ENCODE peak calls at places on chromosomes 4 and X, in ten cellular contexts. C, K, Q, I, L, Y, W, H, G and O are unnamed samples. For H3K4me1, the result is how much of the 10 kb centered on the place peaks cover.

GRCh38 chrX:154411981-154412340 is 622 bp downstream of the TAFAZZIN start:
- DNase-seq in C (peak), K (no peak), Q (peak), I (peak), L (peak), Y (peak), W (peak), H (peak), G (no peak), O (peak)

GRCh38 chr4:25528391-25528790 is 127.3 kb upstream of the SLC34A2 start:
- DNase-seq in C (no peak), K (no peak), Q (no peak), I (no peak), L (no peak), Y (no peak), W (no peak), H (no peak), G (peak), O (no peak)

GRCh38 chr4:76744253-76744921 is 153.6 kb downstream of the SOWAHB start:
- DNase-seq in C (peak), K (no peak), Q (no peak), I (peak), L (peak), Y (no peak), W (no peak), H (peak), G (no peak), O (no peak)

GRCh38 chrX:136204571-136204970 is 46.6 kb downstream of the MAP7D3 start:
- DNase-seq in C (peak), K (peak), Q (no peak), I (peak), L (peak), Y (no peak), W (no peak), H (peak), G (no peak), O (no peak)

GRCh38 chr4:161949941-161950725 is 213.7 kb downstream of the FSTL5 start:
- DNase-seq in C (peak), K (no peak), Q (no peak), I (peak), L (peak), Y (no peak), W (no peak), H (no peak), G (no peak), O (no peak)

GRCh38 chr4:102610476-102610875 is 109.3 kb downstream of the NFKB1 start:
- DNase-seq in C (no peak), K (no peak), Q (no peak), I (no peak), L (no peak), Y (no peak), W (no peak), H (no peak), G (no peak), O (no peak)

GRCh38 chr4:113106076-113106475 is 56.6 kb downstream of the ANK2 start:
- DNase-seq in C (peak), K (no peak), Q (no peak), I (peak), L (peak), Y (no peak), W (no peak), H (peak), G (no peak), O (no peak)

GRCh38 chr4:15784959-15785634 is 7.0 kb downstream of the CD38 start:
- DNase-seq in C (no peak), K (no peak), Q (no peak), I (no peak), L (no peak), Y (no peak), W (no peak), H (no peak), G (no peak), O (no peak)

GRCh38 chrX:155874571-155875244 is 6.4 kb upstream of the VAMP7 start:
- DNase-seq in C (no peak), K (no peak), Q (no peak), I (no peak), L (peak), Y (no peak), W (no peak), H (no peak), G (peak), O (no peak)

GRCh38 chrX:102345916-102346315 is 93.9 kb downstream of the NXF2B start:
- DNase-seq in C (peak), K (peak), Q (peak), I (peak), L (peak), Y (peak), W (peak), H (peak), G (no peak), O (no peak)

GRCh38 chrX:12722314-12722713 is 68.9 kb upstream of the PRPS2 start:
- DNase-seq in C (no peak), K (no peak), Q (no peak), I (no peak), L (no peak), Y (no peak), W (no peak), H (no peak), G (no peak), O (no peak)

GRCh38 chr4:22869235-22869634 is 176.5 kb downstream of the GBA3 start:
- DNase-seq in C (no peak), K (no peak), Q (no peak), I (no peak), L (no peak), Y (peak), W (no peak), H (no peak), G (no peak), O (no peak)

GRCh38 chr4:73701116-73701515 is 39.3 kb upstream of the CXCL8 start:
- DNase-seq in C (peak), K (no peak), Q (no peak), I (no peak), L (peak), Y (no peak), W (no peak), H (peak), G (no peak), O (no peak)
- H3K4me1 ChIP-seq in C (under half), K (under half), Q (under half), I (under half), L (under half), Y (under half), W (under half), H (half or more), G (under half), O (under half)

GRCh38 chr4:108714880-108715279 is 48.0 kb downstream of the ETNPPL start:
- DNase-seq in C (no peak), K (no peak), Q (no peak), I (no peak), L (no peak), Y (peak), W (no peak), H (no peak), G (no peak), O (no peak)

GRCh38 chr4:108703966-108704365 is 53.6 kb downstream of the OSTC start:
- DNase-seq in C (no peak), K (no peak), Q (peak), I (no peak), L (no peak), Y (no peak), W (no peak), H (no peak), G (no peak), O (no peak)

GRCh38 chr4:108709234-108709633 is 53.6 kb downstream of the ETNPPL start:
- DNase-seq in C (no peak), K (no peak), Q (no peak), I (no peak), L (no peak), Y (no peak), W (no peak), H (no peak), G (peak), O (no peak)

GRCh38 chr4:108706289-108706688 is 55.9 kb downstream of the OSTC start:
- DNase-seq in C (no peak), K (no peak), Q (no peak), I (no peak), L (no peak), Y (no peak), W (no peak), H (no peak), G (no peak), O (no peak)

GRCh38 chr4:108709722-108710121 is 53.1 kb downstream of the ETNPPL start:
- DNase-seq in C (no peak), K (no peak), Q (no peak), I (no peak), L (no peak), Y (no peak), W (no peak), H (no peak), G (no peak), O (no peak)
- H3K4me3 ChIP-seq in C (no peak), K (no peak), Q (no peak), I (no peak), L (no peak), Y (peak), W (no peak), H (no peak), G (no peak), O (no peak)

GRCh38 chr4:156972370-156972980 is 876 bp upstream of the PDGFC start:
- DNase-seq in C (no peak), K (no peak), Q (no peak), I (no peak), L (no peak), Y (peak), W (peak), H (no peak), G (no peak), O (no peak)

GRCh38 chr4:156971168-156971601 is 414 bp downstream of the PDGFC start:
- DNase-seq in C (no peak), K (no peak), Q (peak), I (no peak), L (no peak), Y (peak), W (peak), H (no peak), G (no peak), O (peak)

GRCh38 chr4:156974264-156974663 is 2.7 kb upstream of the PDGFC start:
- DNase-seq in C (peak), K (no peak), Q (no peak), I (peak), L (peak), Y (no peak), W (no peak), H (no peak), G (no peak), O (no peak)

GRCh38 chr4:156970501-156971167 is 965 bp downstream of the PDGFC start:
- DNase-seq in C (peak), K (peak), Q (peak), I (no peak), L (peak), Y (peak), W (peak), H (peak), G (peak), O (peak)

GRCh38 chr4:156971623-156972369 is at the start of gene PDGFC:
- DNase-seq in C (peak), K (peak), Q (peak), I (peak), L (peak), Y (peak), W (peak), H (peak), G (peak), O (peak)
- TF ChIP-seq CTCF in C (peak), K (peak), Q (peak), I (no peak), L (peak), Y (peak), W (peak), H (peak), G (peak), O (peak)

DNA sequence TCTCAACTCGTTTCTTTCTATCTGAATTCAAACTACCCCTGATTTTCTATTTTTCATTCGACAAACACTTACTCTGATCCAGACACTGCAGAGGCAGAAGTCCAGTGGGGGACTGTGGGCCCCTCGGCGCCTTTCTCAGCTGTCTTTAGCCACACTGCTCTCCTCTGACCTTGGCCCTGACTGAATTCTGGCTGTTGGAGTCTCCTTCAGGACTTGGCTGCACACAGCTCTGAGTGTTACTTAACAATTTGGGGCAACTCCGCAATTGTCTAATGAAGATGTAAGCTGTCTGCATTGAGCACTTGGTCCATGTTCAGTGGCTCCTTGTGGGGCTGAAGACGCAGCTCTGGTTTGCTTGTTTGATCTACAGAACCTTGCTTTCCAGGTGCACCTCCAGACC is 57.3 kb upstream of the ACSL1 start:
- DNase-seq in C (no peak), K (no peak), Q (no peak), I (no peak), L (no peak), Y (no peak), W (no peak), H (no peak), G (no peak), O (no peak)
- H3K4me1 ChIP-seq in C (under half), K (under half), Q (half or more), I (under half), L (under half), Y (under half), W (under half), H (under half), G (under half), O (under half)

GRCh38 chrX:19912-20571 is 261.1 kb upstream of the PLCXD1 start:
- DNase-seq in C (no peak), K (no peak), Q (no peak), I (no peak), L (no peak), Y (peak), W (no peak), H (peak), G (no peak), O (no peak)
- H3K4me3 ChIP-seq in C (no peak), K (peak), Q (no peak), I (no peak), L (no peak), Y (peak), W (no peak), H (peak), G (peak), O (no peak)

DNA sequence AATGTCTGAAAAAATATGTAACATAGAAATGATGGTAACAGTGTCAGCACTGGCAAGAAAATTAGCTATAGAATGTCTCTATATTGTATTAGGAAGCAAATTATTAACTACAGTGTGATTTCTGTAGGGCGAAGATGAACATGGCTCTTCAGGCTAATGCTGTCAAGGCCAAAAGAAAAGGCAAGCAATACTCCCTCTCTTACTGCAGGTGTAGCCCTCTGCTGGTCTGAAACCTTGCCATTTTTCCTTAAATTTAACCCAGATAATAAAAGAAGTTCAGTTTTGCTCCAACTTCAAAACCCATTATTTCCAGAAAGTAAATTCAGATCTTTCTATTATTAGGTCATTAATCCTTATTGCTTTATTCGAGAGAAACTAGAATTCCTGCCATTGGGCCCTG is 215.9 kb downstream of the LRBA start:
- DNase-seq in C (no peak), K (no peak), Q (no peak), I (no peak), L (no peak), Y (no peak), W (no peak), H (peak), G (no peak), O (no peak)
- TF ChIP-seq CTCF in C (no peak), K (no peak), Q (no peak), I (peak), L (peak), Y (peak), W (no peak), H (peak), G (no peak), O (no peak)

DNA sequence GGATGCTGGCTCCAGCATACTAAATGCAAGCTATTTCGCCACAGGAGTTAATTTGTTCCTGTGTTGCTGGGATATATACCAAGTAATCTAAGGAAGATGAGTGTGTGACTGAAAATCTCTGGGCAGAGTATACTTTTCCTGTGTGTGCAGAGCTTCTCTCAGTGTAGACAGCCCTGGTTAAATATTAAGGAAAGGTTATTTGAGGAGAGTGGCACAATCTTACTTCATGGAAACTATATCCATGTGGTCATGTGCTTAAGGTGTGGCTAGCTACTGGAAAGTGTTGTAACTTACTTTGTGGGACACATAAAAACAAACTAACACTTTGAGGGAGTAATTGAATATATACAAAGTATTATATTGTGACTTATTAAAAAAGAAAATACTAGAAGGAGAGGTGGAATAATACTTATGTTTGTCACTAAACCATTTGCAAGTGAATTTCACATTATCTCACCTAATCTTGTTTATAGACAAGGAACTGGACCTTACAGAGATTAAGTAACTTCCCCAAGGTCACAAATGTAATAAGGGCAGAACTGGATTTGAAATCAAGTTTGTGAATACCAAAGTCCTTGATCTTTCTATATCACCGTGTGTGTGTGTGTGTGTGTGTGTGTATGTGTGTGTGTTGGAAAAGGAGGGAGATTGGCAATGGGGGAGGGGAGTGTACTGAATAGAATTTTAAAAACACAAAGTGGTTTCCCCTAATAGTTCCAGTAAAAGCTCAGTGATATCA is 408.2 kb upstream of the NR3C2 start:
- DNase-seq in C (no peak), K (no peak), Q (peak), I (no peak), L (no peak), Y (no peak), W (peak), H (no peak), G (no peak), O (no peak)
- H3K4me1 ChIP-seq in C (under half), K (under half), Q (under half), I (under half), L (under half), Y (under half), W (under half), H (under half), G (under half), O (under half)

DNA sequence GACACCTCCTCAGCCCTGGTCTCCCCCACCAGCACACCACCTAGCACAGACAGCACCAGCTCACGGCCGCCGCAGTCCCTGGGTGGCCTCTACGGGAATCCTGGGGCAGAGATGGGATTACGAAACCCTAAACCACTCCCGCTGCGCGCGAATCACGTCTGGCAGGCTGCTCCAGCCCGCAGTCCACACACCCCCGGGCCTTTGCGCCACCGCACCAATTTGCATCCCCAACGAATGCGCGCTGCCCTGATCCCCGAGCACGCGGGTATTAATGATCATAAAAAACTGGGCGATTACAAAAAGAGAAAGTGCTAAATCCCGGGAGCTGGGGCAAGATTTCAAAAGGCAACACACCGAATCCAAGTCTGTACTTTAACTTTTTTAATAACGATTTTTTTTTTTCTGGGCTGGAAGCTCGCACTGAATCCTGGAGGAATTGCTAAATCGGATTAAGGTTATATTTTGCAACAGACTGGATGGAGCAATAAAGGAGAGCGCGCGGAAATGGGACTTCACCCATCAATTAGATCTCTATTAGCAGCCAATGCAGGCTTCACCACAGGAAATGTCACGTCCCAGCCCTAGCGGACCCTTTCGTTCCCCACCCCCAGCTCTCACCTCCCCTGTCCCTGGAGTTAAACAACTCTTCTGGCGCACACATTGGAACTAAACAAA is 69.8 kb upstream of the TMEM33 start:
- DNase-seq in C (no peak), K (no peak), Q (peak), I (no peak), L (peak), Y (peak), W (no peak), H (no peak), G (peak), O (peak)
- H3K4me3 ChIP-seq in C (no peak), K (no peak), Q (peak), I (no peak), L (no peak), Y (no peak), W (no peak), H (no peak), G (no peak), O (no peak)

GRCh38 chrX:95318882-95319281 is 1365.8 kb upstream of the DIAPH2 start:
- DNase-seq in C (no peak), K (no peak), Q (no peak), I (no peak), L (no peak), Y (peak), W (no peak), H (peak), G (no peak), O (no peak)
- TF ChIP-seq CTCF in C (no peak), K (no peak), Q (peak), I (no peak), L (no peak), Y (peak), W (no peak), H (peak), G (no peak), O (no peak)